ENCODE peak calls at places on chromosomes 7 and 10, in eight cellular contexts. V is LoVo; O is fibroblast of the conjunctiva; K is activated T-helper 1 cell treated with anti-CD3 and anti-CD28 coated beads, Interleukin-12 subunit alpha, Interleukin-12 subunit beta, Interleukin-2, Interleukin-4 antibody, amounts not matched to agents 30 ng/mL and 10 ng/mL and 1 ng/mL, durations not matched to agents 14 hours and 24 hours and 36 hours; M is cardiac fibroblast; X is stimulated activated naive CD8-positive, alpha-beta T cell treated with anti-CD3 and anti-CD28 coated beads, Interleukin-15, Interleukin-2, amounts not matched to agents 100 U/mL and 50 U/mL, for 24 hours; S is foreskin fibroblast; A is tibial artery. D is an unnamed sample.

GRCh38 chr7:132044247-132044646 is 487.8 kb upstream of the PODXL start:
- DNase-seq in X (no peak), O (no peak), A (no peak), S (no peak), M (no peak), V (no peak), K (no peak), D (no peak)

GRCh38 chr7:51324206-51324884 is 7.7 kb upstream of the COBL start:
- DNase-seq in V (no peak), A (no peak), O (peak), X (no peak), S (no peak), M (peak), K (no peak), D (no peak)

GRCh38 chr7:33669251-33669670 is 236.1 kb upstream of the BMPER start:
- DNase-seq in O (no peak), M (peak), X (no peak), K (no peak), V (no peak), A (no peak), S (no peak), D (no peak)

GRCh38 chr7:139023076-139023475 is 12.8 kb downstream of the ZC3HAV1L start:
- DNase-seq in K (no peak), X (no peak), O (no peak), V (no peak), M (no peak), S (no peak), A (no peak), D (no peak)

GRCh38 chr7:81209059-81209458 is 290.2 kb upstream of the SEMA3C start:
- DNase-seq in S (peak), M (peak), X (no peak), A (no peak), O (no peak), K (no peak), V (no peak), D (no peak)

GRCh38 chr7:29917583-29917982 is 72.0 kb downstream of the SCRN1 start:
- DNase-seq in X (no peak), O (no peak), M (no peak), V (no peak), S (no peak), A (no peak), K (no peak), D (no peak)

GRCh38 chr10:120949511-120950102 is 98.4 kb downstream of the WDR11 start:
- DNase-seq in M (peak), K (no peak), A (no peak), V (no peak), X (no peak), O (no peak), S (peak), D (no peak)

GRCh38 chr10:78384021-78384420 is 350.4 kb downstream of the RPS24 start:
- DNase-seq in O (no peak), V (no peak), X (no peak), K (no peak), M (no peak), S (no peak), A (no peak), D (no peak)

GRCh38 chr7:5470721-5471311 is 47.2 kb upstream of the TNRC18 start:
- DNase-seq in M (no peak), S (no peak), V (no peak), A (no peak), O (no peak), X (no peak), K (no peak), D (no peak)

GRCh38 chr10:78602201-78602917 is 466.4 kb upstream of the ZMIZ1 start:
- DNase-seq in A (no peak), S (no peak), V (no peak), O (no peak), X (peak), M (no peak), K (no peak), D (no peak)

GRCh38 chr10:26860026-26860541 is 674 bp downstream of the ABI1 start:
- DNase-seq in V (peak), K (peak), M (peak), S (peak), X (peak), A (peak), O (peak), D (no peak)

GRCh38 chr7:81459485-81459884 is 310.4 kb downstream of the HGF start:
- DNase-seq in S (no peak), K (no peak), A (no peak), V (no peak), M (no peak), X (no peak), O (no peak), D (no peak)

GRCh38 chr7:16644624-16644986 is 949 bp downstream of the ANKMY2 start:
- DNase-seq in K (peak), M (peak), S (peak), X (peak), O (no peak), A (peak), V (peak), D (no peak)

GRCh38 chr10:88759366-88760101 is at the start of gene LIPN:
- DNase-seq in A (peak), V (no peak), X (no peak), S (no peak), O (no peak), K (no peak), M (no peak), D (no peak)

D was measured in GM19239.